ENCODE peak calls at places on chromosomes 11 and 22, in ten cellular contexts. R is HFFc6; J is memory B cell; G is DMS153; F is adrenal gland; B is progenitor cell of endocrine pancreas; Z is ecto neural progenitor cell; S is epithelial cell of esophagus; V is left ventricle myocardium inferior; K is stimulated activated naive CD8-positive, alpha-beta T cell treated with anti-CD3 and anti-CD28 coated beads, Interleukin-15, Interleukin-2, amounts not matched to agents 100 U/mL and 50 U/mL, for 24 hours. X is an unnamed sample.

GRCh38 chr22:38398609-38399401 is 56.2 kb downstream of the KCNJ4 start:
- DNase-seq in R (peak), J (peak), G (peak), F (peak), B (peak), Z (peak), S (peak), V (peak), K (peak), X (peak)

GRCh38 chr11:134632347-134633119 is 220.5 kb upstream of the B3GAT1 start:
- DNase-seq in R (no peak), J (no peak), G (no peak), F (no peak), B (no peak), Z (no peak), S (no peak), V (no peak), K (no peak), X (no peak)

GRCh38 chr11:66548774-66549630 is 2.3 kb downstream of the ACTN3 start:
- DNase-seq in R (no peak), J (no peak), G (no peak), F (no peak), B (no peak), Z (no peak), S (no peak), V (no peak), K (no peak), X (no peak)

GRCh38 chr11:69587454-69588081 is 53.4 kb upstream of the CCND1 start:
- DNase-seq in R (peak), J (no peak), G (no peak), F (no peak), B (no peak), Z (no peak), S (peak), V (no peak), K (no peak), X (peak)

GRCh38 chr11:95835351-95835750 is 45.1 kb downstream of the CEP57 start:
- DNase-seq in R (no peak), J (no peak), G (no peak), F (no peak), B (no peak), Z (no peak), S (no peak), V (no peak), K (no peak), X (no peak)

GRCh38 chr11:69051381-69052342 is 2.9 kb downstream of the TPCN2 start:
- DNase-seq in R (no peak), J (no peak), G (no peak), F (peak), B (no peak), Z (no peak), S (no peak), V (no peak), K (no peak), X (no peak)

GRCh38 chr11:106724293-106724892 is 293.9 kb downstream of the GUCY1A2 start:
- DNase-seq in R (no peak), J (no peak), G (peak), F (no peak), B (no peak), Z (no peak), S (peak), V (no peak), K (no peak), X (peak)

GRCh38 chr22:46076651-46077339 is 73.5 kb upstream of the PPARA start:
- DNase-seq in R (peak), J (no peak), G (no peak), F (peak), B (no peak), Z (no peak), S (peak), V (peak), K (no peak), X (no peak)

GRCh38 chr11:11481371-11481770 is 128.3 kb upstream of the CSNK2A3 start:
- DNase-seq in R (no peak), J (no peak), G (no peak), F (no peak), B (no peak), Z (no peak), S (no peak), V (peak), K (no peak), X (no peak)

GRCh38 chr22:22713416-22713815 is 69.0 kb downstream of the GGTLC2 start:
- DNase-seq in R (no peak), J (no peak), G (no peak), F (no peak), B (no peak), Z (peak), S (no peak), V (no peak), K (no peak), X (no peak)

GRCh38 chr22:20441631-20442484 is 4.2 kb upstream of the SCARF2 start:
- DNase-seq in R (peak), J (no peak), G (no peak), F (peak), B (no peak), Z (peak), S (no peak), V (no peak), K (no peak), X (peak)

GRCh38 chr22:25169278-25170031 is 30.2 kb upstream of the CRYBB3 start:
- DNase-seq in R (no peak), J (no peak), G (no peak), F (peak), B (no peak), Z (no peak), S (peak), V (no peak), K (no peak), X (no peak)

GRCh38 chr11:57787920-57788716 is 26.5 kb downstream of the CTNND1 start:
- DNase-seq in R (no peak), J (no peak), G (no peak), F (no peak), B (no peak), Z (peak), S (peak), V (no peak), K (no peak), X (no peak)

GRCh38 chr22:25334091-25334490 is 114.7 kb downstream of the CRYBB2 start:
- DNase-seq in R (no peak), J (peak), G (no peak), F (peak), B (peak), Z (peak), S (peak), V (peak), K (peak), X (no peak)

GRCh38 chr11:908273-908672 is 2.3 kb downstream of the CHID1 start:
- DNase-seq in R (no peak), J (no peak), G (no peak), F (peak), B (no peak), Z (no peak), S (peak), V (no peak), K (no peak), X (peak)

GRCh38 chr11:64449381-64450167 is 90.6 kb downstream of the RPS6KA4 start:
- DNase-seq in R (peak), J (peak), G (peak), F (peak), B (peak), Z (peak), S (peak), V (peak), K (peak), X (peak)

GRCh38 chr11:1197431-1197885 is 25.4 kb upstream of the MUC5B start:
- DNase-seq in R (no peak), J (no peak), G (no peak), F (peak), B (no peak), Z (no peak), S (no peak), V (peak), K (no peak), X (no peak)

GRCh38 chr11:2306971-2307732 is 5.3 kb downstream of the TSPAN32 start:
- DNase-seq in R (peak), J (no peak), G (no peak), F (no peak), B (no peak), Z (no peak), S (no peak), V (no peak), K (no peak), X (peak)

GRCh38 chr11:57340228-57340627 is 2.1 kb downstream of the P2RX3 start:
- DNase-seq in R (no peak), J (no peak), G (no peak), F (no peak), B (no peak), Z (peak), S (peak), V (no peak), K (no peak), X (no peak)

GRCh38 chr22:37138879-37139561 is 10.7 kb downstream of the IL2RB start:
- DNase-seq in R (peak), J (no peak), G (no peak), F (no peak), B (no peak), Z (no peak), S (no peak), V (no peak), K (peak), X (no peak)

GRCh38 chr22:49663311-49663711 is 164.4 kb downstream of the BRD1 start:
- DNase-seq in R (no peak), J (no peak), G (no peak), F (no peak), B (no peak), Z (no peak), S (no peak), V (no peak), K (no peak), X (no peak)

GRCh38 chr11:117444256-117445096 is 116.8 kb downstream of the CEP164 start:
- DNase-seq in R (no peak), J (no peak), G (no peak), F (no peak), B (no peak), Z (no peak), S (no peak), V (no peak), K (no peak), X (no peak)

GRCh38 chr22:24053481-24054226 is 42.5 kb downstream of the CABIN1 start:
- DNase-seq in R (no peak), J (no peak), G (no peak), F (no peak), B (no peak), Z (no peak), S (no peak), V (no peak), K (no peak), X (no peak)

GRCh38 chr11:27614092-27614491 is 86.2 kb downstream of the BDNF start:
- DNase-seq in R (no peak), J (no peak), G (no peak), F (no peak), B (no peak), Z (no peak), S (no peak), V (no peak), K (no peak), X (no peak)

GRCh38 chr11:72069200-72069599 is 11.1 kb downstream of the NUMA1 start:
- DNase-seq in R (no peak), J (no peak), G (no peak), F (no peak), B (no peak), Z (no peak), S (no peak), V (no peak), K (no peak), X (no peak)

GRCh38 chr11:78973833-78974232 is 399.2 kb upstream of the NARS2 start:
- DNase-seq in R (no peak), J (no peak), G (no peak), F (no peak), B (no peak), Z (no peak), S (no peak), V (no peak), K (no peak), X (no peak)

GRCh38 chr11:113885897-113886296 is 10.5 kb upstream of the USP28 start:
- DNase-seq in R (no peak), J (no peak), G (no peak), F (no peak), B (no peak), Z (no peak), S (peak), V (no peak), K (no peak), X (peak)